ENCODE peak calls at places on chromosome 19, in four cellular contexts. O is breast epithelium, S is cardiac fibroblast, B is BJ. N is an unnamed sample.

GRCh38 chr19:31110331-31110730 is 238.9 kb downstream of the TSHZ3 start:
- DNase-seq in S (peak; percentile 76), O (no peak), B (no peak), N (peak; percentile 70)

GRCh38 chr19:28605501-28606268 is 607.3 kb downstream of the UQCRFS1 start:
- DNase-seq in S (no peak), O (no peak), B (no peak), N (no peak)

GRCh38 chr19:15452111-15453047 is 2.6 kb upstream of the WIZ start:
- DNase-seq in B (peak; percentile 54), S (peak; percentile 88), O (peak; percentile 90), N (peak; percentile 71)

GRCh38 chr19:35044317-35045117 is 3.0 kb downstream of the HPN start:
- DNase-seq in B (no peak), S (peak; percentile 67), O (no peak), N (peak; percentile 66)

GRCh38 chr19:50719566-50719965 is at the start of gene SHANK1:
- DNase-seq in O (no peak), B (no peak), S (no peak), N (no peak)

GRCh38 chr19:383922-384800 is 24.8 kb downstream of the C2CD4C start:
- DNase-seq in B (no peak), S (no peak), O (peak; percentile 50), N (peak; percentile 5)

GRCh38 chr19:6529351-6529750 is 1.5 kb upstream of the TNFSF9 start:
- DNase-seq in B (no peak), O (no peak), S (no peak), N (no peak)

GRCh38 chr19:3610745-3611717 is 4.4 kb upstream of the TBXA2R start:
- DNase-seq in B (no peak), S (no peak), O (no peak), N (no peak)

GRCh38 chr19:11673608-11674041 is 65.1 kb downstream of the ZNF823 start:
- DNase-seq in S (peak; percentile 71), B (no peak), O (peak; percentile 78), N (peak; percentile 73)

GRCh38 chr19:19259741-19260140 is 13.4 kb downstream of the TM6SF2 start:
- DNase-seq in B (no peak), O (no peak), S (peak; percentile 55), N (no peak)

GRCh38 chr19:35120898-35121297 is 5.3 kb downstream of the FXYD3 start:
- DNase-seq in S (peak; percentile 28), B (no peak), O (no peak), N (peak; percentile 25)

GRCh38 chr19:30253581-30253996 is 118.6 kb upstream of the ZNF536 start:
- DNase-seq in O (no peak), S (no peak), B (peak; percentile 19), N (no peak)

GRCh38 chr19:40803857-40804782 is 5.1 kb downstream of the EGLN2 start:
- DNase-seq in O (no peak), B (no peak), S (no peak), N (no peak)

GRCh38 chr19:50427997-50428425 is 4.7 kb upstream of the MYBPC2 start:
- DNase-seq in S (peak; percentile 64), O (peak; percentile 89), B (no peak), N (peak; percentile 73)

GRCh38 chr19:29264897-29265296 is 51.9 kb upstream of the UQCRFS1 start:
- DNase-seq in B (no peak), S (no peak), O (no peak), N (no peak)

GRCh38 chr19:33906578-33907335 is 110.1 kb downstream of the KCTD15 start:
- DNase-seq in S (peak; percentile 31), B (no peak), O (peak; percentile 58), N (peak; percentile 8)

GRCh38 chr19:5803441-5803751 is 1.5 kb upstream of the NRTN start:
- DNase-seq in S (no peak), B (no peak), O (no peak), N (no peak)

GRCh38 chr19:42465827-42466280 is 23.1 kb upstream of the CXCL17 start:
- DNase-seq in O (no peak), S (no peak), B (no peak), N (no peak)

GRCh38 chr19:41545547-41545946 is 30.4 kb upstream of the CEACAM21 start:
- DNase-seq in O (no peak), B (no peak), S (no peak), N (no peak)

GRCh38 chr19:18848860-18849661 is 17.3 kb downstream of the UPF1 start:
- DNase-seq in S (peak; percentile 89), O (no peak), B (no peak), N (peak; percentile 87)

GRCh38 chr19:46606019-46606418 is 4.9 kb downstream of the CALM3 start:
- DNase-seq in O (peak; percentile 46), S (no peak), B (no peak), N (no peak)

GRCh38 chr19:35447870-35448492 is at the start of gene FFAR2:
- DNase-seq in O (no peak), B (no peak), S (no peak), N (no peak)

GRCh38 chr19:43699506-43700367 is 16.1 kb upstream of the IRGC start:
- DNase-seq in B (no peak), S (peak; percentile 21), O (no peak), N (peak; percentile 33)

GRCh38 chr19:17246681-17247425 is 1.1 kb upstream of the NR2F6 start:
- DNase-seq in S (peak; percentile 41), O (no peak), B (no peak), N (peak; percentile 35)

GRCh38 chr19:41668315-41668714 is 19.8 kb downstream of the CEACAM7 start:
- DNase-seq in O (no peak), S (no peak), B (no peak), N (no peak)

GRCh38 chr19:43784251-43784980 is 3.6 kb upstream of the KCNN4 start:
- DNase-seq in B (no peak), S (peak; percentile 84), O (no peak), N (peak; percentile 86)

GRCh38 chr19:58399903-58400637 is 4.6 kb downstream of the RNF225 start:
- DNase-seq in O (peak; percentile 28), B (no peak), S (no peak), N (no peak)

GRCh38 chr19:13172335-13173128 is 22.3 kb downstream of the IER2 start:
- DNase-seq in S (peak; percentile 87), B (no peak), O (peak; percentile 87), N (peak; percentile 78)

GRCh38 chr19:19493841-19494546 is 21.4 kb downstream of the TSSK6 start:
- DNase-seq in O (no peak), S (no peak), B (no peak), N (no peak)

GRCh38 chr19:43353606-43354304 is at the start of gene CD177:
- DNase-seq in S (no peak), O (no peak), B (no peak), N (no peak)

GRCh38 chr19:17874423-17875135 is 2.8 kb downstream of the SLC5A5 start:
- DNase-seq in O (no peak), S (no peak), B (no peak), N (no peak)

GRCh38 chr19:48560095-48560530 is 8.1 kb downstream of the SULT2B1 start:
- DNase-seq in S (no peak), B (no peak), O (no peak), N (no peak)
- TF ChIP-seq CTCF in S (no peak), B (no peak), O (no peak), N (no peak)

GRCh38 chr19:1748115-1748702 is 5.1 kb upstream of the ONECUT3 start:
- DNase-seq in B (no peak), O (no peak), S (no peak), N (no peak)
- H3K4me3 ChIP-seq in B (no peak overlapping the region), O (no peak overlapping the region), S (no peak overlapping the region), N (no peak overlapping the region)

GRCh38 chr19:14434157-14434501 is 1.0 kb downstream of the PKN1 start:
- DNase-seq in B (no peak), O (no peak), S (no peak), N (no peak)

GRCh38 chr19:14435320-14436050 is 2.4 kb downstream of the PKN1 start:
- DNase-seq in O (no peak), S (no peak), B (no peak), N (no peak)

GRCh38 chr19:14434543-14435319 is 1.6 kb downstream of the PKN1 start:
- DNase-seq in S (peak; percentile 92), O (no peak), B (peak; percentile 52), N (peak; percentile 86)

GRCh38 chr19:14432817-14433453 is at the start of gene PKN1:
- DNase-seq in S (no peak), B (no peak), O (no peak), N (no peak)

DNA sequence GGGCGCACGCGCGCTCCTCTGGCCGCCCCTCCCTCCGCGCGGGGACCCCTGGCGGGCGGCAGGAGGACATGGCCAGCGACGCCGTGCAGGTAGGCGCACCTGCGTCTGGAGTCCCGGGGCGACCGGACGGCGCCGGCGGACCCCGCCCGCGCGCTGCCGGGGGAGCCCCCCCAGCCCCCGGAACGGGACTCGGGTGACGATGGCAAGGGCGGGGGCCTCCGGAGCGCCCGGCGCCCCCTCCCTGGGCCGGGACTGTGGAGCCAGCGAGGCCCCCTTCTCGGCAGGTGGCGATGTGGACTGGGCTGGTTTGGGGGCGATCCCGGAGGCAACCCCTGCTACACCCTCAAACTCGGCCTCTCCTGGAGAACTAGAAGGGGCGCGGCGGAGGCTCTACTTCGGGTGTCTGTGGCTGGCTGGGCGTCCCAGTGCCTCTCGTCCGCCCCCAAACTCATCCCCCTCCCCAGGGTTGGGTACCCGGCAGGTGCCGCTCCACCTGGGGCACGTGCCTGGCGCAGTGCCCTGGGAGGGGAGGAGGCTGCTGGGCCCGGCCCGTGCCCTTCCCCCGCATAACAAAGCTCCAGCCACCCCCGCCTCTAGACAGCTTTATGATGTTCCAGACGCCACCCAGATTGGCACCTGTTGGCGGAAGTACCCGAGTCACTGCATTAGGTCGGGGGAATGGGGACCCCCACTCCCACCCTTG is 499 bp downstream of the PKN1 start:
- DNase-seq in S (no peak), O (no peak), B (no peak), N (no peak)
- TF ChIP-seq CTCF in S (no peak), O (no peak), B (no peak), N (no peak)

GRCh38 chr19:45340899-45341453 is 426 bp downstream of the KLC3 start:
- DNase-seq in S (peak; percentile 13), O (no peak), B (no peak), N (peak; percentile 18)

GRCh38 chr19:45336696-45337251 is 3.8 kb upstream of the KLC3 start:
- DNase-seq in O (no peak), B (no peak), S (no peak), N (no peak)

GRCh38 chr19:45339629-45340028 is 921 bp upstream of the KLC3 start:
- DNase-seq in O (no peak), S (no peak), B (no peak), N (no peak)

GRCh38 chr19:45342911-45343310 is 2.4 kb downstream of the KLC3 start:
- DNase-seq in O (no peak), B (no peak), S (no peak), N (no peak)

GRCh38 chr19:45340232-45340898 is at the start of gene KLC3:
- DNase-seq in B (no peak), O (no peak), S (no peak), N (no peak)
- H3K4me3 ChIP-seq in B (peak within 1 kb of the TSS; percentile 22), O (peak within 1 kb of the TSS; percentile 63), S (no peak within 1 kb of the TSS), N (no peak within 1 kb of the TSS)

GRCh38 chr19:51777570-51778460 is 16.8 kb downstream of the FPR2 start:
- DNase-seq in S (peak; percentile 96), O (no peak), B (peak; percentile 11), N (peak; percentile 96)
- TF ChIP-seq CTCF in S (peak; percentile 64), O (peak; percentile 60), B (peak; percentile 75), N (peak; percentile 63)

N was measured in fibroblast of the aortic adventitia.